ENCODE peak calls at places on chromosome 21, in six cellular contexts. N, U, V, H, S and E are unnamed samples.

GRCh38 chr21:16071082-16071481 is 341.3 kb downstream of the USP25 start:
- DNase-seq in H (peak), N (no peak), V (no peak), S (no peak), U (no peak), E (no peak)

GRCh38 chr21:21003701-21004100 is 5.5 kb downstream of the NCAM2 start:
- DNase-seq in S (peak), H (no peak), N (no peak), U (peak), V (no peak), E (peak)

GRCh38 chr21:27700974-27701614 is 734.2 kb upstream of the ADAMTS5 start:
- DNase-seq in V (peak), S (peak), H (peak), N (peak), U (peak), E (peak)

GRCh38 chr21:42439284-42440186 is 35.8 kb downstream of the UBASH3A start:
- DNase-seq in S (peak), H (no peak), N (no peak), V (no peak), U (no peak), E (no peak)

GRCh38 chr21:43957128-43957571 is 55.0 kb upstream of the TRAPPC10 start:
- DNase-seq in U (no peak), N (no peak), H (no peak), S (no peak), V (no peak), E (no peak)

GRCh38 chr21:41071410-41071809 is 96.5 kb upstream of the BACE2 start:
- DNase-seq in N (no peak), H (no peak), S (no peak), V (no peak), U (peak), E (no peak)

GRCh38 chr21:31520506-31521163 is 138.9 kb upstream of the SOD1 start:
- DNase-seq in V (no peak), N (no peak), H (peak), S (no peak), U (peak), E (no peak)

GRCh38 chr21:41622831-41623548 is 115.0 kb upstream of the TMPRSS2 start:
- DNase-seq in S (no peak), N (no peak), V (no peak), U (no peak), H (no peak), E (no peak)

GRCh38 chr21:41671859-41672542 is 94.9 kb downstream of the RIPK4 start:
- DNase-seq in V (no peak), N (no peak), S (no peak), H (no peak), U (no peak), E (peak)

GRCh38 chr21:38897532-38898421 is 92.0 kb downstream of the ETS2 start:
- DNase-seq in H (no peak), S (no peak), V (no peak), N (no peak), U (peak), E (peak)

GRCh38 chr21:28227881-28228623 is 764.6 kb downstream of the LTN1 start:
- DNase-seq in V (no peak), S (no peak), N (no peak), H (no peak), U (no peak), E (no peak)

GRCh38 chr21:43739648-43740435 is 20.9 kb downstream of the PDXK start:
- DNase-seq in N (no peak), S (no peak), H (no peak), U (no peak), V (no peak), E (no peak)

GRCh38 chr21:21690068-21690665 is 692.0 kb downstream of the NCAM2 start:
- DNase-seq in U (no peak), N (no peak), H (no peak), S (no peak), V (no peak), E (no peak)

GRCh38 chr21:16460936-16461335 is 731.2 kb downstream of the USP25 start:
- DNase-seq in H (no peak), N (no peak), U (no peak), V (no peak), S (no peak), E (no peak)

GRCh38 chr21:45986316-45987051 is 4.9 kb downstream of the COL6A1 start:
- DNase-seq in N (no peak), V (no peak), S (no peak), H (no peak), U (no peak), E (no peak)

GRCh38 chr21:25647632-25648031 is 8.6 kb downstream of the JAM2 start:
- DNase-seq in V (no peak), U (no peak), N (no peak), S (no peak), H (no peak), E (no peak)

GRCh38 chr21:39020751-39021474 is 162.3 kb downstream of the PSMG1 start:
- DNase-seq in S (peak), N (no peak), U (no peak), V (no peak), H (no peak), E (peak)

GRCh38 chr21:29558331-29558730 is 259.6 kb downstream of the BACH1 start:
- DNase-seq in U (no peak), S (no peak), V (no peak), H (no peak), N (no peak), E (no peak)

GRCh38 chr21:43865471-43866181 is 603 bp downstream of the AGPAT3 start:
- DNase-seq in S (peak), V (peak), N (no peak), U (peak), H (peak), E (peak)

GRCh38 chr21:38712076-38712475 is 93.7 kb upstream of the ETS2 start:
- DNase-seq in S (peak), H (no peak), U (peak), V (no peak), N (no peak), E (peak)

GRCh38 chr21:42223826-42224575 is 5.1 kb downstream of the ABCG1 start:
- DNase-seq in U (no peak), V (no peak), S (no peak), N (no peak), H (no peak), E (no peak)

GRCh38 chr21:31370893-31371652 is 27.0 kb upstream of the TIAM1 start:
- DNase-seq in N (no peak), S (no peak), H (no peak), V (no peak), U (no peak), E (no peak)

GRCh38 chr21:46664316-46664995 is 29.0 kb downstream of the PRMT2 start:
- DNase-seq in U (no peak), H (no peak), V (no peak), S (no peak), N (no peak), E (no peak)

GRCh38 chr21:35086357-35086756 is 37.3 kb upstream of the RUNX1 start:
- DNase-seq in V (no peak), S (no peak), U (no peak), N (no peak), H (no peak), E (no peak)

GRCh38 chr21:36235058-36235582 is 78.5 kb downstream of the DOP1B start:
- DNase-seq in S (no peak), V (no peak), H (no peak), U (no peak), N (no peak), E (no peak)

GRCh38 chr21:45767071-45768006 is 123.8 kb downstream of the PCBP3 start:
- DNase-seq in N (no peak), H (no peak), V (peak), S (no peak), U (no peak), E (no peak)

GRCh38 chr21:14013056-14013603 is 197.6 kb downstream of the LIPI start:
- DNase-seq in N (no peak), V (no peak), S (no peak), U (no peak), H (no peak), E (no peak)

GRCh38 chr21:42677339-42678117 is 24.1 kb downstream of the PDE9A start:
- DNase-seq in S (no peak), N (no peak), V (no peak), U (peak), H (no peak), E (no peak)

GRCh38 chr21:45811136-45811535 is 167.6 kb downstream of the PCBP3 start:
- DNase-seq in U (no peak), H (no peak), S (no peak), V (no peak), N (no peak), E (no peak)

GRCh38 chr21:31299291-31300147 is 44.5 kb downstream of the TIAM1 start:
- DNase-seq in H (no peak), N (no peak), S (peak), U (no peak), V (no peak), E (no peak)

GRCh38 chr21:44919913-44920693 is 596 bp downstream of the ITGB2 start:
- DNase-seq in N (no peak), V (no peak), S (no peak), H (no peak), U (no peak), E (no peak)

GRCh38 chr21:17463441-17463840 is 49.4 kb upstream of the CXADR start:
- DNase-seq in N (no peak), S (no peak), H (no peak), U (no peak), V (no peak), E (no peak)

GRCh38 chr21:46515109-46515508 is 56.4 kb downstream of the DIP2A start:
- DNase-seq in H (peak), N (no peak), U (no peak), V (no peak), S (no peak), E (no peak)

GRCh38 chr21:33884361-33885157 is 31.0 kb downstream of the ATP5PO start:
- DNase-seq in H (peak), N (no peak), V (no peak), U (no peak), S (no peak), E (no peak)

GRCh38 chr21:42081138-42081537 is 10.0 kb downstream of the UMODL1 start:
- DNase-seq in S (no peak), H (no peak), U (no peak), N (no peak), V (no peak), E (no peak)

GRCh38 chr21:37983336-37984095 is 67.3 kb upstream of the KCNJ6 start:
- DNase-seq in U (no peak), N (no peak), V (no peak), S (peak), H (no peak), E (no peak)